ENCODE peak calls at places on chromosomes 2 and 18, in five cellular contexts. U is fibroblast of mammary gland; W is Daoy; X is naive thymus-derived CD8-positive, alpha-beta T cell; G is brain microvascular endothelial cell. M is an unnamed sample.
A peak's percentile ranks its signal among the peaks of the same experiment; 100 is the strongest.

GRCh38 chr2:231940795-231941194 is 14.6 kb upstream of the NPPC start:
- DNase-seq in U (no peak), W (no peak), X (no peak), G (no peak), M (no peak)

GRCh38 chr2:43032248-43032893 is 194.0 kb downstream of the ZFP36L2 start:
- DNase-seq in U (peak; percentile 71), W (no peak), X (no peak), G (no peak), M (peak; percentile 69)

GRCh38 chr2:164060031-164060430 is 324.2 kb upstream of the FIGN start:
- DNase-seq in U (no peak), W (no peak), X (no peak), G (no peak), M (no peak)

GRCh38 chr18:28063181-28063790 is 113.6 kb downstream of the CDH2 start:
- DNase-seq in U (peak; percentile 41), W (no peak), X (no peak), G (no peak), M (peak; percentile 55)

GRCh38 chr18:23857756-23858155 is 156.8 kb upstream of the TTC39C start:
- DNase-seq in U (no peak), W (no peak), X (no peak), G (peak; percentile 67), M (no peak)

GRCh38 chr18:9666548-9666947 is 41.6 kb upstream of the RAB31 start:
- DNase-seq in U (no peak), W (no peak), X (no peak), G (no peak), M (no peak)

GRCh38 chr2:18749912-18750526 is 160.7 kb upstream of the NT5C1B start:
- DNase-seq in U (peak; percentile 70), W (peak; percentile 53), X (no peak), G (peak; percentile 60), M (peak; percentile 85)

GRCh38 chr2:106257135-106257534 is 63.0 kb upstream of the UXS1 start:
- DNase-seq in U (no peak), W (no peak), X (no peak), G (no peak), M (no peak)

GRCh38 chr2:71586471-71586870 is 133.1 kb downstream of the DYSF start:
- DNase-seq in U (no peak), W (no peak), X (no peak), G (no peak), M (no peak)

M was measured in fibroblast of the aortic adventitia.